ENCODE peak calls at places on chromosomes 13 and 19, in seven cellular contexts. One of them, this sample, is unnamed.

GRCh38 chr19:1969176-1970002 is 28.4 kb downstream of the CSNK1G2 start:
- DNase-seq in H1: no peak
- DNase-seq in IMR-90: no peak
- DNase-seq in mesendoderm: no peak
- DNase-seq in H9: no peak
- DNase-seq in mesenchymal stem cell: no peak
- DNase-seq in trophoblast cell: no peak
- DNase-seq in this sample: no peak

GRCh38 chr13:25890671-25891212 is 161.1 kb downstream of the SHISA2 start:
- DNase-seq in H1: no peak
- DNase-seq in IMR-90: no peak
- DNase-seq in mesendoderm: no peak
- DNase-seq in H9: no peak
- DNase-seq in mesenchymal stem cell: no peak
- DNase-seq in trophoblast cell: no peak
- DNase-seq in this sample: no peak

GRCh38 chr13:112965573-112966115 is 3.4 kb upstream of the MCF2L start:
- DNase-seq in H1: no peak
- DNase-seq in IMR-90: no peak
- DNase-seq in mesendoderm: no peak
- DNase-seq in H9: no peak
- DNase-seq in mesenchymal stem cell: no peak
- DNase-seq in trophoblast cell: no peak
- DNase-seq in this sample: no peak

GRCh38 chr19:58573658-58574164 is 576 bp upstream of the MZF1 start:
- DNase-seq in H1: no peak
- DNase-seq in IMR-90: no peak
- DNase-seq in mesendoderm: no peak
- DNase-seq in H9: no peak
- DNase-seq in mesenchymal stem cell: no peak
- DNase-seq in trophoblast cell: no peak
- DNase-seq in this sample: no peak

GRCh38 chr19:17445526-17446165 is 2.8 kb downstream of the TMEM221 start:
- DNase-seq in H1: no peak
- DNase-seq in IMR-90: no peak
- DNase-seq in mesendoderm: no peak
- DNase-seq in H9: no peak
- DNase-seq in mesenchymal stem cell: no peak
- DNase-seq in trophoblast cell: no peak
- DNase-seq in this sample: no peak

GRCh38 chr13:32791545-32792172 is 205.4 kb downstream of the PDS5B start:
- DNase-seq in H1: no peak
- DNase-seq in IMR-90: peak
- DNase-seq in mesendoderm: no peak
- DNase-seq in H9: no peak
- DNase-seq in mesenchymal stem cell: peak
- DNase-seq in trophoblast cell: no peak
- DNase-seq in this sample: no peak

GRCh38 chr13:80438521-80438920 is 97.6 kb upstream of the SPRY2 start:
- DNase-seq in H1: no peak
- DNase-seq in IMR-90: no peak
- DNase-seq in mesendoderm: no peak
- DNase-seq in H9: no peak
- DNase-seq in mesenchymal stem cell: no peak
- DNase-seq in trophoblast cell: no peak
- DNase-seq in this sample: no peak

GRCh38 chr19:38596057-38596981 is 21.4 kb downstream of the MAP4K1 start:
- DNase-seq in H1: peak
- DNase-seq in IMR-90: no peak
- DNase-seq in mesendoderm: peak
- DNase-seq in H9: peak
- DNase-seq in mesenchymal stem cell: peak
- DNase-seq in trophoblast cell: peak
- DNase-seq in this sample: peak

GRCh38 chr19:33417751-33418150 is 44.2 kb downstream of the CEBPG start:
- DNase-seq in H1: no peak
- DNase-seq in IMR-90: no peak
- DNase-seq in mesendoderm: no peak
- DNase-seq in H9: no peak
- DNase-seq in mesenchymal stem cell: no peak
- DNase-seq in trophoblast cell: no peak
- DNase-seq in this sample: no peak

GRCh38 chr19:55147408-55148251 is 1.4 kb downstream of the TNNT1 start:
- DNase-seq in H1: peak
- DNase-seq in IMR-90: no peak
- DNase-seq in mesendoderm: peak
- DNase-seq in H9: peak
- DNase-seq in mesenchymal stem cell: no peak
- DNase-seq in trophoblast cell: no peak
- DNase-seq in this sample: no peak

GRCh38 chr13:28478127-28478526 is 16.8 kb downstream of the FLT1 start:
- DNase-seq in H1: no peak
- DNase-seq in IMR-90: peak
- DNase-seq in mesendoderm: no peak
- DNase-seq in H9: no peak
- DNase-seq in mesenchymal stem cell: peak
- DNase-seq in trophoblast cell: no peak
- DNase-seq in this sample: no peak

GRCh38 chr13:73129023-73129422 is 70.2 kb downstream of the KLF5 start:
- DNase-seq in H1: no peak
- DNase-seq in IMR-90: peak
- DNase-seq in mesendoderm: no peak
- DNase-seq in H9: no peak
- DNase-seq in mesenchymal stem cell: no peak
- DNase-seq in trophoblast cell: no peak
- DNase-seq in this sample: no peak
- H2BK120ac ChIP-seq in H1: no peak
- H2BK120ac ChIP-seq in IMR-90: no peak
- H2BK120ac ChIP-seq in mesendoderm: no peak
- H2BK120ac ChIP-seq in H9: no peak
- H2BK120ac ChIP-seq in mesenchymal stem cell: no peak
- H2BK120ac ChIP-seq in trophoblast cell: no peak
- H2BK120ac ChIP-seq in this sample: no peak

DNA sequence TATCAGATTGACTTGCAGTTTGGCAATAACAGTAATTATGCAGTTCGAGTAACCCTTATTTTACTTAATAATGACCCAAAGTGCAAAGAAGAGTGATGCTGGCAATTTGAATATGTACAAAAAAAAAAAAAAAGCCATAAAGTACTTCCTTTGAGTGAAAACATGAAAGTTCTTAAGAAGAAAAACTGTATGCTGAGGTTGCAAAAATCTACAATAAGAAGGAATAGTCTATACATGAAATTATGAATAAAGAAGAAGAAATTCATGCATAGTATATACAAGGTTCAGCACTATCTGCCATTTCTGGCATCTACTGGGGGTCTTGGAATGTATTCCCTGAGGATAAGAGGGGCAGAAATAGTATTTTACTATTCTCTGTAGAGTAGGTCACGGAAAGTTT is 55.9 kb downstream of the ZC3H13 start:
- DNase-seq in H1: no peak
- DNase-seq in IMR-90: no peak
- DNase-seq in mesendoderm: no peak
- DNase-seq in H9: no peak
- DNase-seq in mesenchymal stem cell: no peak
- DNase-seq in trophoblast cell: no peak
- DNase-seq in this sample: no peak
- H2BK120ac ChIP-seq in H1: no peak
- H2BK120ac ChIP-seq in IMR-90: no peak
- H2BK120ac ChIP-seq in mesendoderm: no peak
- H2BK120ac ChIP-seq in H9: no peak
- H2BK120ac ChIP-seq in mesenchymal stem cell: no peak
- H2BK120ac ChIP-seq in trophoblast cell: no peak
- H2BK120ac ChIP-seq in this sample: no peak

GRCh38 chr19:41815301-41815700 is 18.9 kb downstream of the CEACAM3 start:
- DNase-seq in H1: no peak
- DNase-seq in IMR-90: no peak
- DNase-seq in mesendoderm: no peak
- DNase-seq in H9: no peak
- DNase-seq in mesenchymal stem cell: no peak
- DNase-seq in trophoblast cell: no peak
- DNase-seq in this sample: no peak

GRCh38 chr19:41813911-41814310 is 17.5 kb downstream of the CEACAM3 start:
- DNase-seq in H1: no peak
- DNase-seq in IMR-90: no peak
- DNase-seq in mesendoderm: no peak
- DNase-seq in H9: no peak
- DNase-seq in mesenchymal stem cell: no peak
- DNase-seq in trophoblast cell: no peak
- DNase-seq in this sample: no peak

GRCh38 chr19:41821003-41821735 is 23.3 kb downstream of the LYPD4 start:
- DNase-seq in H1: peak
- DNase-seq in IMR-90: peak
- DNase-seq in mesendoderm: peak
- DNase-seq in H9: peak
- DNase-seq in mesenchymal stem cell: no peak
- DNase-seq in trophoblast cell: no peak
- DNase-seq in this sample: peak

GRCh38 chr19:41811981-41812380 is 15.6 kb downstream of the CEACAM3 start:
- DNase-seq in H1: no peak
- DNase-seq in IMR-90: no peak
- DNase-seq in mesendoderm: no peak
- DNase-seq in H9: no peak
- DNase-seq in mesenchymal stem cell: no peak
- DNase-seq in trophoblast cell: no peak
- DNase-seq in this sample: no peak

GRCh38 chr19:41816761-41817160 is 20.4 kb downstream of the CEACAM3 start:
- DNase-seq in H1: no peak
- DNase-seq in IMR-90: no peak
- DNase-seq in mesendoderm: no peak
- DNase-seq in H9: no peak
- DNase-seq in mesenchymal stem cell: no peak
- DNase-seq in trophoblast cell: no peak
- DNase-seq in this sample: no peak
- H2BK120ac ChIP-seq in H1: no peak
- H2BK120ac ChIP-seq in IMR-90: no peak
- H2BK120ac ChIP-seq in mesendoderm: no peak
- H2BK120ac ChIP-seq in H9: no peak
- H2BK120ac ChIP-seq in mesenchymal stem cell: no peak
- H2BK120ac ChIP-seq in trophoblast cell: no peak
- H2BK120ac ChIP-seq in this sample: no peak

DNA sequence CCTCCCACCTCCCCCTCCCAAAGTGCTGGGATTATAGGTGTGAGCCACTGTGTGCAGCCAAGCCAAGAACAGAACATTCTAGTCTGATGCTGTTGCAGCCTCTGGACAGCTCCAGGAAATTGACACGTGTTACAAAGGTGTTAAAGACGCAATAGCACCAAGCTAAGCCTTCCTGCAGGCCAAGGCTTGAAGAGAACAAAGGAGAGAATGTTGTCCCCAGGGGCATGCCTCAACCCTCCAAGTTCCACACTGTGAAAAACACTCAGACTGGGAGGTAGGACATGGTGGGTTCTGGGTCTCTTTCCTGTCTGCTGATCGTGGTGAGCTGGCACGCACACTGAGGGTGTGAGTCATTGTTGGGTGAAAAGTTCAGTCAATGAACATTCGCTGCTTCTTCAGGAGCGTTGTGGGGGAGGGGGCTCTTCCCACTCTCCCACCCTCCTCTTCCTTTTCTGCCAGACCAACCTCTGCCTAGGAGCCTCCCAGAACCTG is 5.3 kb upstream of the PTPRS start:
- DNase-seq in H1: no peak
- DNase-seq in IMR-90: peak
- DNase-seq in mesendoderm: peak
- DNase-seq in H9: no peak
- DNase-seq in mesenchymal stem cell: peak
- DNase-seq in trophoblast cell: peak
- DNase-seq in this sample: no peak
- H2BK120ac ChIP-seq in H1: no peak
- H2BK120ac ChIP-seq in IMR-90: no peak
- H2BK120ac ChIP-seq in mesendoderm: no peak
- H2BK120ac ChIP-seq in H9: no peak
- H2BK120ac ChIP-seq in mesenchymal stem cell: no peak
- H2BK120ac ChIP-seq in trophoblast cell: no peak
- H2BK120ac ChIP-seq in this sample: no peak

DNA sequence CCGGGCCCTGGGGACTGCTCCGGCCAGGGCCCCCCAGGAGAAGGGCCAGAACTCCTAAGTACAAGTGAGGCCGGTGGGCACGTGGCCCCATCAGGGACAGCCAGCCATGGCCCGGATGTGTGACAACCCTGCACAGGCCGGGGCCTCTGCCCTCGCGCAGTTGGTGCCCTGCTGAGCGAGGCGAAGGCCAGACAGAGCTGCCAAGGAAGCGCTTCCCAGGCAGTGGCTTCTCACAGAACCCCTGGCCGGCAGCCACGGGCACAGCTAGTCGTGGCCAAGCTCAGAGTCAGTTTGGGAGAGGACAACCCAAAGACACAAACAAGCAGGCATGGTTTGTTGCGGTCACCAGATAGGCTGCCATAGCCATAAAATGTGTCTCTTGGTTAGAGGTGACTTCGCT is 25.8 kb downstream of the TEX29 start:
- DNase-seq in H1: no peak
- DNase-seq in IMR-90: no peak
- DNase-seq in mesendoderm: no peak
- DNase-seq in H9: no peak
- DNase-seq in mesenchymal stem cell: no peak
- DNase-seq in trophoblast cell: no peak
- DNase-seq in this sample: no peak
- H2BK120ac ChIP-seq in H1: no peak
- H2BK120ac ChIP-seq in IMR-90: no peak
- H2BK120ac ChIP-seq in mesendoderm: no peak
- H2BK120ac ChIP-seq in H9: no peak
- H2BK120ac ChIP-seq in mesenchymal stem cell: no peak
- H2BK120ac ChIP-seq in trophoblast cell: no peak
- H2BK120ac ChIP-seq in this sample: no peak

GRCh38 chr13:44342741-44343140 is 30.9 kb upstream of the SERP2 start:
- DNase-seq in H1: no peak
- DNase-seq in IMR-90: no peak
- DNase-seq in mesendoderm: no peak
- DNase-seq in H9: no peak
- DNase-seq in mesenchymal stem cell: no peak
- DNase-seq in trophoblast cell: peak
- DNase-seq in this sample: no peak
- H2BK120ac ChIP-seq in H1: no peak
- H2BK120ac ChIP-seq in IMR-90: no peak
- H2BK120ac ChIP-seq in mesendoderm: no peak
- H2BK120ac ChIP-seq in H9: no peak
- H2BK120ac ChIP-seq in mesenchymal stem cell: no peak
- H2BK120ac ChIP-seq in trophoblast cell: no peak
- H2BK120ac ChIP-seq in this sample: no peak

DNA sequence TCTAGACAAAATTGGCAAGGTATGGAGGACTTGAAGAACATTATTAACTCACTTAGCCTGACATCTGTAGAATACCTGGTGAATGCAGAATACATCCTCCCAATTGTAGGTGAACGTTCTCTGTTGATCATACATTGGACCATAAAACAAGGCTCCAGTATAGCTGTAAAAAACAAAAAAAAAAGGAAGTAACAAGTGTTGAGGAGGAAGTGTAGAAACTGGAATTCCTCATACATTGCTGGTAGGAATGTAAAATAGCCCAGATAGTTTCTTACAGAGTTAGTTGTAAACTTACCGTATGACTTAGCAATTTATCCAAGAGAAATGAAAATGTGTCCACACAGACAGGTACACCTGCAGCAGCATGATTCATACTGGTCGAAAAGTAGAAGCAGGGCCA is 44.8 kb downstream of the TSSK6 start:
- DNase-seq in H1: no peak
- DNase-seq in IMR-90: no peak
- DNase-seq in mesendoderm: no peak
- DNase-seq in H9: no peak
- DNase-seq in mesenchymal stem cell: no peak
- DNase-seq in trophoblast cell: peak
- DNase-seq in this sample: no peak
- H2BK120ac ChIP-seq in H1: no peak
- H2BK120ac ChIP-seq in IMR-90: no peak
- H2BK120ac ChIP-seq in mesendoderm: no peak
- H2BK120ac ChIP-seq in H9: no peak
- H2BK120ac ChIP-seq in mesenchymal stem cell: no peak
- H2BK120ac ChIP-seq in trophoblast cell: no peak
- H2BK120ac ChIP-seq in this sample: no peak

GRCh38 chr19:10388957-10389356 is 8.6 kb upstream of the TYK2 start:
- DNase-seq in H1: peak
- DNase-seq in IMR-90: peak
- DNase-seq in mesendoderm: peak
- DNase-seq in H9: peak
- DNase-seq in mesenchymal stem cell: peak
- DNase-seq in trophoblast cell: peak
- DNase-seq in this sample: peak
- H2BK120ac ChIP-seq in H1: no peak
- H2BK120ac ChIP-seq in IMR-90: no peak
- H2BK120ac ChIP-seq in mesendoderm: no peak
- H2BK120ac ChIP-seq in H9: no peak
- H2BK120ac ChIP-seq in mesenchymal stem cell: no peak
- H2BK120ac ChIP-seq in trophoblast cell: no peak
- H2BK120ac ChIP-seq in this sample: no peak